ENCODE peak calls at places on chromosome 16, in five cellular contexts. W, I, C, G and N are unnamed samples.

GRCh38 chr16:89114159-89114981 is 20.7 kb downstream of the ACSF3 start:
- DNase-seq in W (no peak), C (peak), I (peak), G (peak), N (peak)

GRCh38 chr16:61681124-61681523 is 355.1 kb downstream of the CDH8 start:
- DNase-seq in C (no peak), G (no peak), W (no peak), I (no peak), N (no peak)

GRCh38 chr16:81505011-81505660 is 60.5 kb downstream of the CMIP start:
- DNase-seq in C (peak), G (peak), W (no peak), I (no peak), N (peak)

GRCh38 chr16:6937641-6938040 is 395.0 kb upstream of the RBFOX1 start:
- DNase-seq in C (no peak), W (no peak), G (no peak), I (no peak), N (no peak)

GRCh38 chr16:46908540-46909372 is 24.6 kb downstream of the GPT2 start:
- DNase-seq in C (peak), W (peak), G (no peak), I (peak), N (peak)

GRCh38 chr16:84851192-84852127 is 31.7 kb downstream of the CRISPLD2 start:
- DNase-seq in W (no peak), I (peak), C (no peak), G (no peak), N (no peak)

GRCh38 chr16:87971933-87972332 is 20.7 kb downstream of the BANP start:
- DNase-seq in I (no peak), W (no peak), C (no peak), G (no peak), N (no peak)

GRCh38 chr16:76900285-76901263 is 290.4 kb upstream of the MON1B start:
- DNase-seq in G (no peak), I (no peak), W (no peak), C (no peak), N (no peak)

GRCh38 chr16:49273771-49274170 is 7.9 kb downstream of the CBLN1 start:
- DNase-seq in W (no peak), G (no peak), I (no peak), C (no peak), N (no peak)

GRCh38 chr16:12732600-12732999 is 71.1 kb downstream of the CPPED1 start:
- DNase-seq in W (no peak), G (no peak), C (peak), I (no peak), N (no peak)

GRCh38 chr16:71803305-71803690 is 5.3 kb downstream of the AP1G1 start:
- DNase-seq in W (no peak), I (no peak), C (no peak), G (no peak), N (no peak)

GRCh38 chr16:68332411-68333121 is 21.7 kb downstream of the PRMT7 start:
- DNase-seq in I (peak), C (peak), W (no peak), G (no peak), N (peak)

GRCh38 chr16:16071631-16072244 is 122.3 kb downstream of the ABCC1 start:
- DNase-seq in I (peak), C (no peak), W (no peak), G (no peak), N (peak)

GRCh38 chr16:69904495-69905170 is 46.5 kb upstream of the CLEC18A start:
- DNase-seq in C (no peak), W (no peak), G (no peak), I (no peak), N (no peak)

GRCh38 chr16:88746511-88746910 is 38.5 kb downstream of the PIEZO1 start:
- DNase-seq in C (no peak), W (no peak), G (no peak), I (no peak), N (no peak)

GRCh38 chr16:50992366-50993032 is 158.6 kb downstream of the SALL1 start:
- DNase-seq in C (no peak), W (no peak), G (no peak), I (no peak), N (no peak)

GRCh38 chr16:539901-540530 is 12.5 kb downstream of the CAPN15 start:
- DNase-seq in G (no peak), W (no peak), I (peak), C (no peak), N (no peak)

GRCh38 chr16:200388-200787 is 20.1 kb downstream of the HBQ1 start:
- DNase-seq in W (no peak), C (no peak), I (peak), G (no peak), N (no peak)

GRCh38 chr16:11557811-11558210 is 28.9 kb downstream of the LITAF start:
- DNase-seq in G (peak), W (no peak), C (no peak), I (no peak), N (no peak)

GRCh38 chr16:28001642-28002041 is 61.9 kb downstream of the GSG1L start:
- DNase-seq in I (no peak), G (peak), C (no peak), W (no peak), N (no peak)

GRCh38 chr16:56478228-56479049 is 27.1 kb downstream of the OGFOD1 start:
- DNase-seq in G (no peak), I (peak), W (no peak), C (no peak), N (peak)

GRCh38 chr16:71499775-71500364 is 10.7 kb upstream of the ZNF19 start:
- DNase-seq in C (peak), G (no peak), I (peak), W (peak), N (peak)

GRCh38 chr16:16028311-16028999 is 79.0 kb downstream of the ABCC1 start:
- DNase-seq in W (no peak), I (no peak), G (no peak), C (no peak), N (no peak)

GRCh38 chr16:48203974-48204824 is 39.9 kb upstream of the LONP2 start:
- DNase-seq in I (no peak), G (no peak), W (no peak), C (no peak), N (no peak)

GRCh38 chr16:22326771-22327445 is 29.7 kb downstream of the POLR3E start:
- DNase-seq in W (no peak), C (no peak), G (no peak), I (no peak), N (no peak)

GRCh38 chr16:73730496-73731090 is 566.0 kb upstream of the PSMD7 start:
- DNase-seq in W (no peak), C (no peak), G (no peak), I (no peak), N (no peak)

GRCh38 chr16:85372627-85373372 is 240.3 kb upstream of the GSE1 start:
- DNase-seq in C (no peak), I (peak), W (peak), G (no peak), N (peak)

GRCh38 chr16:87603684-87604571 is 1.6 kb downstream of the JPH3 start:
- DNase-seq in W (no peak), I (no peak), C (no peak), G (no peak), N (no peak)

GRCh38 chr16:50103764-50104163 is 38.0 kb downstream of the HEATR3 start:
- DNase-seq in G (no peak), I (no peak), W (no peak), C (no peak), N (peak)

GRCh38 chr16:88650749-88651275 is at the start of gene CYBA:
- DNase-seq in I (peak), W (peak), C (peak), G (peak), N (peak)

GRCh38 chr16:66740010-66740409 is 11.4 kb downstream of the DYNC1LI2 start:
- DNase-seq in I (peak), C (peak), G (no peak), W (peak), N (peak)

GRCh38 chr16:2295056-2295798 is 27.3 kb upstream of the RNPS1 start:
- DNase-seq in G (peak), W (no peak), C (peak), I (no peak), N (peak)

GRCh38 chr16:81198635-81199034 is 39.9 kb upstream of the BCO1 start:
- DNase-seq in I (no peak), C (no peak), G (no peak), W (no peak), N (no peak)

GRCh38 chr16:80725566-80726162 is 78.7 kb downstream of the CDYL2 start:
- DNase-seq in C (no peak), I (no peak), G (no peak), W (no peak), N (no peak)